ENCODE peak calls at places on chromosomes 1 and 21, in four cellular contexts. One of them, this sample, is unnamed.

GRCh38 chr1:154765970-154766369 is 104.1 kb downstream of the KCNN3 start:
- DNase-seq in ovary: no peak
- DNase-seq in sigmoid colon: peak; percentile 46
- DNase-seq in tibial nerve: no peak
- DNase-seq in this sample: peak; percentile 50

GRCh38 chr1:26993237-26994019 is at the start of gene TRNP1:
- DNase-seq in sigmoid colon: peak; percentile 85
- DNase-seq in ovary: peak; percentile 60
- DNase-seq in tibial nerve: peak; percentile 50
- DNase-seq in this sample: no peak

GRCh38 chr1:84737572-84737971 is 47.3 kb upstream of the SSX2IP start:
- DNase-seq in sigmoid colon: no peak
- DNase-seq in tibial nerve: no peak
- DNase-seq in ovary: no peak
- DNase-seq in this sample: no peak

GRCh38 chr1:230303822-230304221 is 122.3 kb downstream of the PGBD5 start:
- DNase-seq in ovary: no peak
- DNase-seq in tibial nerve: no peak
- DNase-seq in sigmoid colon: no peak
- DNase-seq in this sample: peak; percentile 62

GRCh38 chr1:31183927-31184554 is 55.6 kb downstream of the NKAIN1 start:
- DNase-seq in tibial nerve: no peak
- DNase-seq in sigmoid colon: no peak
- DNase-seq in ovary: no peak
- DNase-seq in this sample: no peak

GRCh38 chr1:70486676-70487470 is 75.8 kb downstream of the CTH start:
- DNase-seq in sigmoid colon: peak; percentile 86
- DNase-seq in tibial nerve: no peak
- DNase-seq in ovary: peak; percentile 62
- DNase-seq in this sample: no peak

GRCh38 chr1:89725016-89725380 is 92.1 kb downstream of the LRRC8C start:
- DNase-seq in tibial nerve: no peak
- DNase-seq in ovary: no peak
- DNase-seq in sigmoid colon: no peak
- DNase-seq in this sample: no peak

GRCh38 chr1:205933672-205934618 is 9.3 kb downstream of the SLC26A9 start:
- DNase-seq in tibial nerve: no peak
- DNase-seq in sigmoid colon: no peak
- DNase-seq in ovary: no peak
- DNase-seq in this sample: no peak

GRCh38 chr1:167425482-167425881 is 92.8 kb downstream of the CD247 start:
- DNase-seq in ovary: no peak
- DNase-seq in tibial nerve: no peak
- DNase-seq in sigmoid colon: no peak
- DNase-seq in this sample: no peak

GRCh38 chr21:40386301-40386911 is 460.6 kb downstream of the DSCAM start:
- DNase-seq in ovary: peak; percentile 11
- DNase-seq in tibial nerve: peak; percentile 23
- DNase-seq in sigmoid colon: no peak
- DNase-seq in this sample: no peak

GRCh38 chr1:82007804-82008203 is 207.1 kb downstream of the ADGRL2 start:
- DNase-seq in sigmoid colon: no peak
- DNase-seq in ovary: no peak
- DNase-seq in tibial nerve: no peak
- DNase-seq in this sample: no peak

GRCh38 chr21:42113926-42114409 is 42.9 kb downstream of the UMODL1 start:
- DNase-seq in sigmoid colon: no peak
- DNase-seq in tibial nerve: no peak
- DNase-seq in ovary: no peak
- DNase-seq in this sample: no peak

GRCh38 chr1:181482521-181483083 is 715 bp upstream of the CACNA1E start:
- DNase-seq in tibial nerve: no peak
- DNase-seq in sigmoid colon: no peak
- DNase-seq in ovary: no peak
- DNase-seq in this sample: no peak

GRCh38 chr21:32181415-32181814 is 97.4 kb downstream of the MIS18A start:
- DNase-seq in sigmoid colon: no peak
- DNase-seq in ovary: no peak
- DNase-seq in tibial nerve: no peak
- DNase-seq in this sample: no peak

GRCh38 chr1:228825840-228826484 is 90.7 kb downstream of the RHOU start:
- DNase-seq in ovary: no peak
- DNase-seq in sigmoid colon: no peak
- DNase-seq in tibial nerve: no peak
- DNase-seq in this sample: no peak

GRCh38 chr1:210570116-210570515 is 241.4 kb downstream of the HHAT start:
- DNase-seq in sigmoid colon: no peak
- DNase-seq in ovary: no peak
- DNase-seq in tibial nerve: no peak
- DNase-seq in this sample: no peak

GRCh38 chr1:197928849-197929336 is 11.7 kb downstream of the LHX9 start:
- DNase-seq in tibial nerve: no peak
- DNase-seq in sigmoid colon: no peak
- DNase-seq in ovary: no peak
- DNase-seq in this sample: no peak

GRCh38 chr1:201356236-201356635 is 21.2 kb downstream of the TNNT2 start:
- DNase-seq in tibial nerve: no peak
- DNase-seq in sigmoid colon: no peak
- DNase-seq in ovary: no peak
- DNase-seq in this sample: no peak

GRCh38 chr1:208176654-208177053 is 67.5 kb downstream of the PLXNA2 start:
- DNase-seq in tibial nerve: no peak
- DNase-seq in ovary: no peak
- DNase-seq in sigmoid colon: no peak
- DNase-seq in this sample: no peak

GRCh38 chr1:30405631-30406212 is 317.7 kb downstream of the MATN1 start:
- DNase-seq in tibial nerve: no peak
- DNase-seq in sigmoid colon: no peak
- DNase-seq in ovary: no peak
- DNase-seq in this sample: peak; percentile 31

GRCh38 chr21:30577766-30578165 is 12.4 kb downstream of the KRTAP22-2 start:
- DNase-seq in tibial nerve: no peak
- DNase-seq in ovary: no peak
- DNase-seq in sigmoid colon: no peak
- DNase-seq in this sample: no peak

GRCh38 chr1:41813220-41813619 is 105.5 kb downstream of the HIVEP3 start:
- DNase-seq in tibial nerve: no peak
- DNase-seq in ovary: no peak
- DNase-seq in sigmoid colon: no peak
- DNase-seq in this sample: no peak

GRCh38 chr1:221437924-221438323 is 304.0 kb downstream of the DUSP10 start:
- DNase-seq in tibial nerve: no peak
- DNase-seq in ovary: no peak
- DNase-seq in sigmoid colon: no peak
- DNase-seq in this sample: no peak

GRCh38 chr1:224623310-224623714 is 7.2 kb downstream of the CNIH3 start:
- DNase-seq in ovary: no peak
- DNase-seq in sigmoid colon: no peak
- DNase-seq in tibial nerve: no peak
- DNase-seq in this sample: no peak

GRCh38 chr1:239676522-239677273 is 290.3 kb downstream of the CHRM3 start:
- DNase-seq in tibial nerve: no peak
- DNase-seq in sigmoid colon: no peak
- DNase-seq in ovary: no peak
- DNase-seq in this sample: no peak

DNA sequence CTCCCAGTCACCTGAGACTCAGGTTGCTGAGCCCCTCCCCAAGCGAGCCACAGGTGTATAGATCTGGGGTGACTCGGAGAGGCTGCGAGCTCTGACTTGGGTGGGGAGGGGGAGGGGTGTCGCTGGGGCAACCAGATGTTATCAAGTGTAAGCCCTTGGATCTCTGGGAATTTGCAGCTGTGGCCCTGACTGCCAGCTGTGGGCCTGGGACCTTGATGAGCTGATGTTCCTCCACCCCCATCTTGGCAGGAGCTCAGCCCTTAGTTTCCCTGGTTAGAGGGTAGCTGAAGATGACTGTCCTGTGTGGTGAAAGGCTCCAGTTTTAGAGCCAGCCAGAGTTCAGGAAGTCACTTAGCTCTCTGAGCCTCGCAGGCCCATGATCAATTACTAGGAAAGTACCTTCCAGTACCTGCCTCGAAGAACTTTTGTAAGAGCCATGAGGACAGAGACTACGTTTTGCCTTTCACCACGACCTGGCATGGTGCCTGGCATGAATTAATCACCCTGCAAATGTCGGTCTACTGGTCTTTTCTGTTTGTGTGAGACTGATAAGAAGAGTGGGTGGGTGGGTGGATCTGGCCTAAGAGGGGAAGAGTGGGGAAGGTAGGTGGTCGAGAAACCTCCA is 55.8 kb downstream of the YARS1 start:
- DNase-seq in sigmoid colon: no peak
- DNase-seq in tibial nerve: no peak
- DNase-seq in ovary: peak; percentile 69
- DNase-seq in this sample: peak; percentile 85
- TF ChIP-seq EP300 in sigmoid colon: no peak
- TF ChIP-seq EP300 in tibial nerve: no peak
- TF ChIP-seq EP300 in ovary: no peak
- TF ChIP-seq EP300 in this sample: no peak

DNA sequence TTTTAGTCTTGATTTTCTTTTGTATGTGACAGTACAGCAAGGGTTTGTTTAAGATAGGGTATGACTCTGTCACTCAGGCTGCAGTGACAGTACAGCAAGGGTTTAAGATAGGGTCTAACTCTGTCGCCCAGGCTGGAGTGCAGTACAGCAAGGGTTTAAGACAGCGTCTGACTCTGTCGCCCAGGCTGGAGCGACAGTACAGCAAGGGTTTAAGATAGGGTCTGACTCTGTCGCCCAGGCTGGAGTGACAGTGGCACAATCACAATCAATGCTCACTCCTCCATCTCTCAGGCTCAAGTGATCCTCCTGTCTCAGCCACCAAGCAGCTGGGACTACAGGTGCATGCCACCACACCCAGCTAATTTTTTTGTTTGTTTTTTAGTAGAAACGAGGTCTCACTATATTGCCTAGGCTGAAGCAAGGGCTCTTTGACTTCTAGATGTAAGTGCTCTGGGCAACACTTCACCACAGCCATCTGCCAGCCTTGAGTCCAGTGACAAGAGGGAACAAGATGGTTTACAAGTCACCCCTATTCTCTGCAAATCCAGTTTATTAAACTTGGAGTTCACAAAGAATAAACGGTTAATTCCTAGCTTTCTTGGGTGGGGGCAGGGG is 965 bp upstream of the SH2D5 start:
- DNase-seq in sigmoid colon: no peak
- DNase-seq in tibial nerve: no peak
- DNase-seq in ovary: no peak
- DNase-seq in this sample: no peak
- H3K27ac ChIP-seq in sigmoid colon: peak overlapping the region; percentile 17
- H3K27ac ChIP-seq in tibial nerve: peak overlapping the region; percentile 1
- H3K27ac ChIP-seq in ovary: peak overlapping the region; percentile 84
- H3K27ac ChIP-seq in this sample: peak overlapping the region; percentile 75

DNA sequence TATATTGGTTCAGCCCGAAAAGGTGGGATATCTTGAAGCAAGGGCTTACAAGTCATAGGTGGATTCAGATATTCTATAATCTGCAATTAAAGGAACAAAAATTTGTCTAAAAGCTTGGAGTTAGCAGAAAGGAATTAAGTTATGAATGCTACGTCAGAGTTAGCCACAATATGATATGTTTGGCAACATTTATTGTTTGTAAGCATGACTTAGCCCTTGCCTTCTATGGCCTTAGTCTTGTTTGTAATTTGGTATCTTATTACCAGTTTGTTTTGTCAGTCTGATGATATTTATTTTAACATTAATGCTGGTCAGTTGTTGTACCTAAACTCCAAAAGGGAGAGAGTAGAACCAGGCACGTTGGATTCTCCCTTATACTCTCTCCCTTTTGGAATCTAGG is 43.1 kb upstream of the SUCO start:
- DNase-seq in tibial nerve: no peak
- DNase-seq in sigmoid colon: no peak
- DNase-seq in ovary: no peak
- DNase-seq in this sample: no peak
- H3K27me3 ChIP-seq in tibial nerve: no peaks in the 10 kb centered on the region
- H3K27me3 ChIP-seq in sigmoid colon: no peaks in the 10 kb centered on the region
- H3K27me3 ChIP-seq in ovary: no peaks in the 10 kb centered on the region
- H3K27me3 ChIP-seq in this sample: peaks cover 4% of the 10 kb centered on the region

GRCh38 chr1:170162385-170163226 is 16.8 kb downstream of the NTMT2 start:
- DNase-seq in ovary: peak; percentile 16
- DNase-seq in tibial nerve: peak; percentile 13
- DNase-seq in sigmoid colon: no peak
- DNase-seq in this sample: no peak

GRCh38 chr1:170166518-170167180 is 20.9 kb downstream of the NTMT2 start:
- DNase-seq in ovary: no peak
- DNase-seq in sigmoid colon: no peak
- DNase-seq in tibial nerve: no peak
- DNase-seq in this sample: no peak

GRCh38 chr1:170164103-170164763 is 18.5 kb downstream of the NTMT2 start:
- DNase-seq in tibial nerve: no peak
- DNase-seq in sigmoid colon: no peak
- DNase-seq in ovary: no peak
- DNase-seq in this sample: no peak

DNA sequence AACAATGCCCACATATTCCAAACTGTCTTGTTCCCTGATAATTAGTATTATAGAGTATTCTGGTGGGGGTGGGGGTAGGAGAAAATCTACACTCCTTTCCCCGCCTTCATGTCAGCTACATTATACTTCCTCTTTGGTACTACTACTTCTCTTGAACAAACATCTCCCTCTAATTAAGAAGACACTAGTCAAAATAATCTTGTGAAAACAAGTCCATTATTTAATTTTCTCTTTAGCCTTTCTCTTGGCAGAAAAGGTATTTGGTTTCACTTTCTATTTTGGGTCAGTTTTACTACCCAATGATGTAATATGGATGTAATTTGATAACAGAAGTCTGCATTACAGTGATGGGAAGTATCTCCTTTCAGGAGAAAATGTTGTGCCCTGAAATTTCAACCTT is 22.5 kb downstream of the NTMT2 start:
- DNase-seq in sigmoid colon: no peak
- DNase-seq in ovary: no peak
- DNase-seq in tibial nerve: no peak
- DNase-seq in this sample: no peak
- TF ChIP-seq EP300 in sigmoid colon: no peak
- TF ChIP-seq EP300 in ovary: no peak
- TF ChIP-seq EP300 in tibial nerve: no peak
- TF ChIP-seq EP300 in this sample: no peak

DNA sequence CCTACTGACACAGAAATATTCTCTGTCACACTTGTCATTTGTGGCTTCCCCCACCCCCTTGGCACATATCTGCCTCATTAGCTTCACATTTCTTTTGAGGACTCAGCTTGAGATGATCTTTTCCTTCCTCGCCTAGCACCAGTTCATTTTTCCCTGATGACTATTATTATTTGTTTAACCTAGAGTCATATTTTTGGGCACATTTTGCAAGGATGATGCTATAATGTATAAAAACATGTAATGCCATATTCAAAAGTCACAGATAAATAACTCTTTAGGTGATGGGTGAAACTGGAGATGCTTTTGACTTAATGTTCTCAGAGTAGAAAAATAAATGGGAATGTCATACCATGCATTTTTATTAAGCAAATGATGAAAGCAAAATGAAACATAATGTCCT is 202.7 kb downstream of the BACH1 start:
- DNase-seq in tibial nerve: no peak
- DNase-seq in sigmoid colon: no peak
- DNase-seq in ovary: no peak
- DNase-seq in this sample: no peak
- H3K27ac ChIP-seq in tibial nerve: no peak overlapping the region
- H3K27ac ChIP-seq in sigmoid colon: no peak overlapping the region
- H3K27ac ChIP-seq in ovary: no peak overlapping the region
- H3K27ac ChIP-seq in this sample: no peak overlapping the region